ENCODE peak calls at places on chromosomes 3 and 15, in four cellular contexts. One of them, this sample, is unnamed.

GRCh38 chr3:57864853-57865252 is 108.7 kb downstream of the SLMAP start:
- DNase-seq in HFF-Myc: no peak
- DNase-seq in amniotic stem cell: no peak
- DNase-seq in central memory CD8-positive, alpha-beta T cell: no peak
- DNase-seq in this sample: no peak

GRCh38 chr3:187251599-187251998 is 39.9 kb downstream of the MASP1 start:
- DNase-seq in HFF-Myc: no peak
- DNase-seq in amniotic stem cell: no peak
- DNase-seq in central memory CD8-positive, alpha-beta T cell: no peak
- DNase-seq in this sample: no peak

GRCh38 chr15:62653122-62653521 is 389.4 kb upstream of the TPM1 start:
- DNase-seq in HFF-Myc: no peak
- DNase-seq in amniotic stem cell: no peak
- DNase-seq in central memory CD8-positive, alpha-beta T cell: no peak
- DNase-seq in this sample: no peak

GRCh38 chr3:196763179-196763578 is 23.5 kb downstream of the PAK2 start:
- DNase-seq in HFF-Myc: no peak
- DNase-seq in amniotic stem cell: no peak
- DNase-seq in central memory CD8-positive, alpha-beta T cell: no peak
- DNase-seq in this sample: no peak

GRCh38 chr15:31214864-31215489 is 111.7 kb upstream of the KLF13 start:
- DNase-seq in HFF-Myc: no peak
- DNase-seq in amniotic stem cell: no peak
- DNase-seq in central memory CD8-positive, alpha-beta T cell: no peak
- DNase-seq in this sample: no peak

GRCh38 chr3:83321457-83321856 is 1560.0 kb upstream of the GBE1 start:
- DNase-seq in HFF-Myc: no peak
- DNase-seq in amniotic stem cell: no peak
- DNase-seq in central memory CD8-positive, alpha-beta T cell: no peak
- DNase-seq in this sample: no peak

GRCh38 chr3:183745300-183746098 is 47.9 kb downstream of the YEATS2 start:
- DNase-seq in HFF-Myc: no peak
- DNase-seq in amniotic stem cell: peak; percentile 11
- DNase-seq in central memory CD8-positive, alpha-beta T cell: no peak
- DNase-seq in this sample: peak; percentile 28

GRCh38 chr3:20061331-20061730 is 21.1 kb downstream of the KAT2B start:
- DNase-seq in HFF-Myc: no peak
- DNase-seq in amniotic stem cell: no peak
- DNase-seq in central memory CD8-positive, alpha-beta T cell: no peak
- DNase-seq in this sample: no peak

GRCh38 chr15:68231102-68231818 is 1.7 kb upstream of the CLN6 start:
- DNase-seq in HFF-Myc: no peak
- DNase-seq in amniotic stem cell: no peak
- DNase-seq in central memory CD8-positive, alpha-beta T cell: no peak
- DNase-seq in this sample: no peak

GRCh38 chr3:32571192-32571485 is 481 bp upstream of the DYNC1LI1 start:
- DNase-seq in HFF-Myc: no peak
- DNase-seq in amniotic stem cell: no peak
- DNase-seq in central memory CD8-positive, alpha-beta T cell: no peak
- DNase-seq in this sample: no peak

GRCh38 chr15:52615302-52615701 is 46.5 kb upstream of the ARPP19 start:
- DNase-seq in HFF-Myc: no peak
- DNase-seq in amniotic stem cell: no peak
- DNase-seq in central memory CD8-positive, alpha-beta T cell: no peak
- DNase-seq in this sample: no peak

GRCh38 chr3:155846119-155846518 is 8.1 kb downstream of the SLC33A1 start:
- DNase-seq in HFF-Myc: no peak
- DNase-seq in amniotic stem cell: no peak
- DNase-seq in central memory CD8-positive, alpha-beta T cell: no peak
- DNase-seq in this sample: no peak

GRCh38 chr3:195543642-195544536 is 764 bp upstream of the PPP1R2 start:
- DNase-seq in HFF-Myc: no peak
- DNase-seq in amniotic stem cell: no peak
- DNase-seq in central memory CD8-positive, alpha-beta T cell: no peak
- DNase-seq in this sample: no peak

GRCh38 chr15:71060983-71061382 is 54.3 kb upstream of the THSD4 start:
- DNase-seq in HFF-Myc: no peak
- DNase-seq in amniotic stem cell: no peak
- DNase-seq in central memory CD8-positive, alpha-beta T cell: no peak
- DNase-seq in this sample: peak; percentile 39

GRCh38 chr3:141909408-141909807 is 33.0 kb downstream of the ATP1B3 start:
- DNase-seq in HFF-Myc: no peak
- DNase-seq in amniotic stem cell: no peak
- DNase-seq in central memory CD8-positive, alpha-beta T cell: no peak
- DNase-seq in this sample: no peak

GRCh38 chr15:33460166-33460805 is 149.5 kb downstream of the RYR3 start:
- DNase-seq in HFF-Myc: no peak
- DNase-seq in amniotic stem cell: no peak
- DNase-seq in central memory CD8-positive, alpha-beta T cell: no peak
- DNase-seq in this sample: no peak

GRCh38 chr3:143207338-143207961 is 87.9 kb downstream of the CHST2 start:
- DNase-seq in HFF-Myc: no peak
- DNase-seq in amniotic stem cell: peak; percentile 22
- DNase-seq in central memory CD8-positive, alpha-beta T cell: no peak
- DNase-seq in this sample: peak; percentile 96

GRCh38 chr3:2837233-2837632 is 272.9 kb downstream of the IL5RA start:
- DNase-seq in HFF-Myc: no peak
- DNase-seq in amniotic stem cell: no peak
- DNase-seq in central memory CD8-positive, alpha-beta T cell: no peak
- DNase-seq in this sample: no peak

GRCh38 chr15:99455796-99456160 is 110.0 kb upstream of the MEF2A start:
- DNase-seq in HFF-Myc: no peak
- DNase-seq in amniotic stem cell: no peak
- DNase-seq in central memory CD8-positive, alpha-beta T cell: no peak
- DNase-seq in this sample: no peak

GRCh38 chr3:144774897-144775296 is 803.3 kb downstream of the DIPK2A start:
- DNase-seq in HFF-Myc: peak; percentile 77
- DNase-seq in amniotic stem cell: no peak
- DNase-seq in central memory CD8-positive, alpha-beta T cell: no peak
- DNase-seq in this sample: no peak

GRCh38 chr3:79651536-79652065 is 116.2 kb downstream of the ROBO1 start:
- DNase-seq in HFF-Myc: no peak
- DNase-seq in amniotic stem cell: no peak
- DNase-seq in central memory CD8-positive, alpha-beta T cell: no peak
- DNase-seq in this sample: peak; percentile 58

GRCh38 chr3:72265250-72265649 is 480.3 kb upstream of the PROK2 start:
- DNase-seq in HFF-Myc: no peak
- DNase-seq in amniotic stem cell: no peak
- DNase-seq in central memory CD8-positive, alpha-beta T cell: no peak
- DNase-seq in this sample: no peak

GRCh38 chr15:78232951-78233350 is 1.4 kb downstream of the ACSBG1 start:
- DNase-seq in HFF-Myc: no peak
- DNase-seq in amniotic stem cell: no peak
- DNase-seq in central memory CD8-positive, alpha-beta T cell: no peak
- DNase-seq in this sample: no peak

This sample was measured in kidney glomerular epithelial cell.